ENCODE peak calls at places on chromosomes 7 and 10, in seven cellular contexts. One of them, this sample, is unnamed.

GRCh38 chr10:32072025-32072787 is 16.0 kb upstream of the KIF5B start:
- DNase-seq in fibroblast of lung: no peak
- DNase-seq in cardiac muscle cell: no peak
- DNase-seq in GM23338: peak; percentile 42
- DNase-seq in psoas muscle: no peak
- DNase-seq in mammary epithelial cell: no peak
- DNase-seq in sigmoid colon: no peak
- DNase-seq in this sample: no peak

GRCh38 chr7:40483630-40484029 is 348.8 kb downstream of the SUGCT start:
- DNase-seq in fibroblast of lung: peak; percentile 14
- DNase-seq in cardiac muscle cell: no peak
- DNase-seq in GM23338: no peak
- DNase-seq in psoas muscle: no peak
- DNase-seq in mammary epithelial cell: no peak
- DNase-seq in sigmoid colon: no peak
- DNase-seq in this sample: no peak

GRCh38 chr10:85858776-85859515 is 507.6 kb downstream of the GRID1 start:
- DNase-seq in fibroblast of lung: no peak
- DNase-seq in cardiac muscle cell: no peak
- DNase-seq in GM23338: no peak
- DNase-seq in psoas muscle: no peak
- DNase-seq in mammary epithelial cell: no peak
- DNase-seq in sigmoid colon: no peak
- DNase-seq in this sample: no peak

GRCh38 chr10:31678573-31679122 is 250.0 kb downstream of the ARHGAP12 start:
- DNase-seq in fibroblast of lung: peak; percentile 29
- DNase-seq in cardiac muscle cell: no peak
- DNase-seq in GM23338: no peak
- DNase-seq in psoas muscle: no peak
- DNase-seq in mammary epithelial cell: no peak
- DNase-seq in sigmoid colon: no peak
- DNase-seq in this sample: no peak

GRCh38 chr7:25854608-25855497 is 297.1 kb upstream of the NFE2L3 start:
- DNase-seq in fibroblast of lung: peak; percentile 100
- DNase-seq in cardiac muscle cell: peak; percentile 98
- DNase-seq in GM23338: peak; percentile 99
- DNase-seq in psoas muscle: peak; percentile 82
- DNase-seq in mammary epithelial cell: peak; percentile 83
- DNase-seq in sigmoid colon: peak; percentile 86
- DNase-seq in this sample: peak; percentile 93

GRCh38 chr7:151069841-151070572 is 10.6 kb downstream of the FASTK start:
- DNase-seq in fibroblast of lung: no peak
- DNase-seq in cardiac muscle cell: no peak
- DNase-seq in GM23338: no peak
- DNase-seq in psoas muscle: no peak
- DNase-seq in mammary epithelial cell: no peak
- DNase-seq in sigmoid colon: no peak
- DNase-seq in this sample: no peak

GRCh38 chr10:98337484-98337883 is 69.5 kb upstream of the LOXL4 start:
- DNase-seq in fibroblast of lung: no peak
- DNase-seq in cardiac muscle cell: no peak
- DNase-seq in GM23338: no peak
- DNase-seq in psoas muscle: no peak
- DNase-seq in mammary epithelial cell: no peak
- DNase-seq in sigmoid colon: no peak
- DNase-seq in this sample: no peak

GRCh38 chr10:132448248-132448731 is 51.3 kb downstream of the PWWP2B start:
- DNase-seq in fibroblast of lung: peak; percentile 42
- DNase-seq in cardiac muscle cell: no peak
- DNase-seq in GM23338: peak; percentile 79
- DNase-seq in psoas muscle: peak; percentile 90
- DNase-seq in mammary epithelial cell: peak; percentile 76
- DNase-seq in sigmoid colon: no peak
- DNase-seq in this sample: peak; percentile 78

GRCh38 chr7:152108359-152108758 is 82.9 kb downstream of the GALNT11 start:
- DNase-seq in fibroblast of lung: no peak
- DNase-seq in cardiac muscle cell: peak; percentile 60
- DNase-seq in GM23338: no peak
- DNase-seq in psoas muscle: peak; percentile 63
- DNase-seq in mammary epithelial cell: no peak
- DNase-seq in sigmoid colon: no peak
- DNase-seq in this sample: no peak

GRCh38 chr10:123689880-123690279 is 23.7 kb downstream of the GPR26 start:
- DNase-seq in fibroblast of lung: no peak
- DNase-seq in cardiac muscle cell: no peak
- DNase-seq in GM23338: no peak
- DNase-seq in psoas muscle: no peak
- DNase-seq in mammary epithelial cell: no peak
- DNase-seq in sigmoid colon: no peak
- DNase-seq in this sample: no peak

GRCh38 chr10:78491812-78492211 is 458.1 kb downstream of the RPS24 start:
- DNase-seq in fibroblast of lung: no peak
- DNase-seq in cardiac muscle cell: no peak
- DNase-seq in GM23338: no peak
- DNase-seq in psoas muscle: no peak
- DNase-seq in mammary epithelial cell: no peak
- DNase-seq in sigmoid colon: no peak
- DNase-seq in this sample: no peak

GRCh38 chr7:18400281-18400680 is 95.3 kb upstream of the HDAC9 start:
- DNase-seq in fibroblast of lung: peak; percentile 27
- DNase-seq in cardiac muscle cell: no peak
- DNase-seq in GM23338: no peak
- DNase-seq in psoas muscle: no peak
- DNase-seq in mammary epithelial cell: no peak
- DNase-seq in sigmoid colon: no peak
- DNase-seq in this sample: no peak

GRCh38 chr7:151249034-151249731 is 689 bp upstream of the SMARCD3 start:
- DNase-seq in fibroblast of lung: peak; percentile 53
- DNase-seq in cardiac muscle cell: peak; percentile 57
- DNase-seq in GM23338: peak; percentile 38
- DNase-seq in psoas muscle: peak; percentile 90
- DNase-seq in mammary epithelial cell: peak; percentile 31
- DNase-seq in sigmoid colon: peak; percentile 85
- DNase-seq in this sample: no peak

GRCh38 chr7:13742719-13743640 is 246.5 kb downstream of the ETV1 start:
- DNase-seq in fibroblast of lung: peak; percentile 78
- DNase-seq in cardiac muscle cell: peak; percentile 67
- DNase-seq in GM23338: peak; percentile 51
- DNase-seq in psoas muscle: no peak
- DNase-seq in mammary epithelial cell: peak; percentile 33
- DNase-seq in sigmoid colon: no peak
- DNase-seq in this sample: no peak

GRCh38 chr10:104332243-104333036 is 5.8 kb downstream of the ITPRIP start:
- DNase-seq in fibroblast of lung: peak; percentile 32
- DNase-seq in cardiac muscle cell: peak; percentile 45
- DNase-seq in GM23338: no peak
- DNase-seq in psoas muscle: no peak
- DNase-seq in mammary epithelial cell: no peak
- DNase-seq in sigmoid colon: peak; percentile 50
- DNase-seq in this sample: no peak

GRCh38 chr10:5291501-5292195 is 73.1 kb upstream of the UCN3 start:
- DNase-seq in fibroblast of lung: peak; percentile 91
- DNase-seq in cardiac muscle cell: no peak
- DNase-seq in GM23338: no peak
- DNase-seq in psoas muscle: peak; percentile 76
- DNase-seq in mammary epithelial cell: peak; percentile 96
- DNase-seq in sigmoid colon: peak; percentile 78
- DNase-seq in this sample: no peak

GRCh38 chr10:132675031-132675740 is 110.8 kb downstream of the NKX6-2 start:
- DNase-seq in fibroblast of lung: no peak
- DNase-seq in cardiac muscle cell: no peak
- DNase-seq in GM23338: no peak
- DNase-seq in psoas muscle: peak; percentile 15
- DNase-seq in mammary epithelial cell: no peak
- DNase-seq in sigmoid colon: peak; percentile 18
- DNase-seq in this sample: no peak

GRCh38 chr7:157011333-157012112 is 1.1 kb upstream of the MNX1 start:
- DNase-seq in fibroblast of lung: no peak
- DNase-seq in cardiac muscle cell: no peak
- DNase-seq in GM23338: peak; percentile 86
- DNase-seq in psoas muscle: no peak
- DNase-seq in mammary epithelial cell: no peak
- DNase-seq in sigmoid colon: no peak
- DNase-seq in this sample: no peak

GRCh38 chr10:98339790-98340189 is 71.8 kb upstream of the LOXL4 start:
- DNase-seq in fibroblast of lung: no peak
- DNase-seq in cardiac muscle cell: no peak
- DNase-seq in GM23338: no peak
- DNase-seq in psoas muscle: no peak
- DNase-seq in mammary epithelial cell: no peak
- DNase-seq in sigmoid colon: no peak
- DNase-seq in this sample: no peak

GRCh38 chr10:124715479-124715878 is 28.7 kb downstream of the FAM53B start:
- DNase-seq in fibroblast of lung: no peak
- DNase-seq in cardiac muscle cell: no peak
- DNase-seq in GM23338: no peak
- DNase-seq in psoas muscle: peak; percentile 24
- DNase-seq in mammary epithelial cell: no peak
- DNase-seq in sigmoid colon: no peak
- DNase-seq in this sample: no peak

GRCh38 chr7:6520163-6520981 is 30.9 kb downstream of the GRID2IP start:
- DNase-seq in fibroblast of lung: no peak
- DNase-seq in cardiac muscle cell: no peak
- DNase-seq in GM23338: no peak
- DNase-seq in psoas muscle: no peak
- DNase-seq in mammary epithelial cell: no peak
- DNase-seq in sigmoid colon: no peak
- DNase-seq in this sample: no peak

GRCh38 chr7:137953043-137953691 is 48.7 kb downstream of the CREB3L2 start:
- DNase-seq in fibroblast of lung: peak; percentile 97
- DNase-seq in cardiac muscle cell: peak; percentile 44
- DNase-seq in GM23338: peak; percentile 45
- DNase-seq in psoas muscle: no peak
- DNase-seq in mammary epithelial cell: no peak
- DNase-seq in sigmoid colon: no peak
- DNase-seq in this sample: peak; percentile 59

GRCh38 chr10:8978100-8978499 is 923.6 kb downstream of the GATA3 start:
- DNase-seq in fibroblast of lung: no peak
- DNase-seq in cardiac muscle cell: no peak
- DNase-seq in GM23338: no peak
- DNase-seq in psoas muscle: no peak
- DNase-seq in mammary epithelial cell: peak; percentile 12
- DNase-seq in sigmoid colon: no peak
- DNase-seq in this sample: no peak

GRCh38 chr7:111705807-111706206 is 143.5 kb upstream of the IMMP2L start:
- DNase-seq in fibroblast of lung: no peak
- DNase-seq in cardiac muscle cell: no peak
- DNase-seq in GM23338: no peak
- DNase-seq in psoas muscle: no peak
- DNase-seq in mammary epithelial cell: no peak
- DNase-seq in sigmoid colon: no peak
- DNase-seq in this sample: no peak

GRCh38 chr10:127194598-127194997 is 1.8 kb downstream of the INSYN2A start:
- DNase-seq in fibroblast of lung: peak; percentile 4
- DNase-seq in cardiac muscle cell: no peak
- DNase-seq in GM23338: no peak
- DNase-seq in psoas muscle: no peak
- DNase-seq in mammary epithelial cell: no peak
- DNase-seq in sigmoid colon: no peak
- DNase-seq in this sample: no peak

GRCh38 chr7:143285454-143285756 is 647 bp downstream of the TMEM139 start:
- DNase-seq in fibroblast of lung: no peak
- DNase-seq in cardiac muscle cell: no peak
- DNase-seq in GM23338: peak; percentile 39
- DNase-seq in psoas muscle: no peak
- DNase-seq in mammary epithelial cell: peak; percentile 43
- DNase-seq in sigmoid colon: no peak
- DNase-seq in this sample: no peak

GRCh38 chr7:143286522-143286890 is 1.6 kb upstream of the CASP2 start:
- DNase-seq in fibroblast of lung: no peak
- DNase-seq in cardiac muscle cell: no peak
- DNase-seq in GM23338: no peak
- DNase-seq in psoas muscle: no peak
- DNase-seq in mammary epithelial cell: no peak
- DNase-seq in sigmoid colon: no peak
- DNase-seq in this sample: no peak

GRCh38 chr7:143283344-143283743 is 1.4 kb upstream of the TMEM139 start:
- DNase-seq in fibroblast of lung: no peak
- DNase-seq in cardiac muscle cell: no peak
- DNase-seq in GM23338: peak; percentile 54
- DNase-seq in psoas muscle: no peak
- DNase-seq in mammary epithelial cell: no peak
- DNase-seq in sigmoid colon: no peak
- DNase-seq in this sample: no peak

GRCh38 chr7:143285806-143286521 is 1.2 kb downstream of the TMEM139 start:
- DNase-seq in fibroblast of lung: no peak
- DNase-seq in cardiac muscle cell: no peak
- DNase-seq in GM23338: no peak
- DNase-seq in psoas muscle: no peak
- DNase-seq in mammary epithelial cell: no peak
- DNase-seq in sigmoid colon: no peak
- DNase-seq in this sample: no peak

GRCh38 chr7:143284591-143285453 is at the start of gene TMEM139:
- DNase-seq in fibroblast of lung: no peak
- DNase-seq in cardiac muscle cell: peak; percentile 42
- DNase-seq in GM23338: peak; percentile 92
- DNase-seq in psoas muscle: no peak
- DNase-seq in mammary epithelial cell: no peak
- DNase-seq in sigmoid colon: no peak
- DNase-seq in this sample: no peak
- H3K27ac ChIP-seq in fibroblast of lung: no peak within 1 kb of the TSS
- H3K27ac ChIP-seq in cardiac muscle cell: no peak within 1 kb of the TSS
- H3K27ac ChIP-seq in GM23338: no peak within 1 kb of the TSS
- H3K27ac ChIP-seq in psoas muscle: no peak within 1 kb of the TSS
- H3K27ac ChIP-seq in mammary epithelial cell: peak within 1 kb of the TSS; percentile 40
- H3K27ac ChIP-seq in sigmoid colon: peak within 1 kb of the TSS; percentile 9
- H3K27ac ChIP-seq in this sample: no peak within 1 kb of the TSS

GRCh38 chr10:1095498-1095897 is 39.3 kb downstream of the WDR37 start:
- DNase-seq in fibroblast of lung: no peak
- DNase-seq in cardiac muscle cell: no peak
- DNase-seq in GM23338: no peak
- DNase-seq in psoas muscle: no peak
- DNase-seq in mammary epithelial cell: no peak
- DNase-seq in sigmoid colon: no peak
- DNase-seq in this sample: no peak
- H3K36me3 ChIP-seq in fibroblast of lung: peaks cover 18% of the 10 kb centered on the region
- H3K36me3 ChIP-seq in cardiac muscle cell: peaks cover 18% of the 10 kb centered on the region
- H3K36me3 ChIP-seq in GM23338: peaks cover 4% of the 10 kb centered on the region
- H3K36me3 ChIP-seq in psoas muscle: peaks cover 8% of the 10 kb centered on the region
- H3K36me3 ChIP-seq in mammary epithelial cell: peaks cover 22% of the 10 kb centered on the region
- H3K36me3 ChIP-seq in sigmoid colon: peaks cover 63% of the 10 kb centered on the region
- H3K36me3 ChIP-seq in this sample: no peaks in the 10 kb centered on the region

GRCh38 chr7:46864711-46865110 is 717.2 kb downstream of the TNS3 start:
- DNase-seq in fibroblast of lung: no peak
- DNase-seq in cardiac muscle cell: no peak
- DNase-seq in GM23338: no peak
- DNase-seq in psoas muscle: no peak
- DNase-seq in mammary epithelial cell: no peak
- DNase-seq in sigmoid colon: no peak
- DNase-seq in this sample: no peak
- H3K27ac ChIP-seq in fibroblast of lung: no peak overlapping the region
- H3K27ac ChIP-seq in cardiac muscle cell: no peak overlapping the region
- H3K27ac ChIP-seq in GM23338: no peak overlapping the region
- H3K27ac ChIP-seq in psoas muscle: no peak overlapping the region
- H3K27ac ChIP-seq in mammary epithelial cell: no peak overlapping the region
- H3K27ac ChIP-seq in sigmoid colon: no peak overlapping the region
- H3K27ac ChIP-seq in this sample: peak overlapping the region; percentile 75

DNA sequence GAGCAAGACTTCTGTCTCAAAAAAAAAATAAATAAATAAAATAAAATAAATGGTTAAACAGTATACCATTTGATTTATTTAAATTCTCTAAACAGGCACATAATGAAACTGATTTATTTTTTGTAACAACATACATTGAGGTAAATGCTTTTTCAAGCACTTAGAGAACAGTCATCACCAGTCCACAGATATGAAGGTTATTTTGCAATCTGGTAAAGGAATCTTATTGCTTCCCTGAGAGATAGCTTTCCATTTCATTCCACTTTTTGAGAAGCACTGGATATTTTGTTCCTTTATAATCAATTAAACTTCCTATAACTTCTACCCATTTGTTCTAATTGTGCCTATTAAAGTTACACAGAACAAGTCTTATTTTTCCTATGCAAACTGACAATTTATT is 5.2 kb downstream of the CEP55 start:
- DNase-seq in fibroblast of lung: no peak
- DNase-seq in cardiac muscle cell: no peak
- DNase-seq in GM23338: no peak
- DNase-seq in psoas muscle: no peak
- DNase-seq in mammary epithelial cell: no peak
- DNase-seq in sigmoid colon: no peak
- DNase-seq in this sample: no peak
- H3K36me3 ChIP-seq in fibroblast of lung: no peaks in the 10 kb centered on the region
- H3K36me3 ChIP-seq in cardiac muscle cell: no peaks in the 10 kb centered on the region
- H3K36me3 ChIP-seq in GM23338: peaks cover 13% of the 10 kb centered on the region
- H3K36me3 ChIP-seq in psoas muscle: no peaks in the 10 kb centered on the region
- H3K36me3 ChIP-seq in mammary epithelial cell: peaks cover 2% of the 10 kb centered on the region
- H3K36me3 ChIP-seq in sigmoid colon: no peaks in the 10 kb centered on the region
- H3K36me3 ChIP-seq in this sample: no peaks in the 10 kb centered on the region